ENCODE peak calls at places on chromosomes 6 and 20, in seven cellular contexts. One of them, this sample, is unnamed.

GRCh38 chr6:1599469-1599868 is 10.2 kb upstream of the FOXC1 start:
- DNase-seq in GM03348: no peak
- DNase-seq in KBM-7: no peak
- DNase-seq in stimulated activated CD8-positive, alpha-beta memory T cell treated with anti-CD3 and anti-CD28 coated beads, Interleukin-15, amount 100 ng/mL, for 48 hours: no peak
- DNase-seq in GM12891: no peak
- DNase-seq in OCI-M1: no peak
- DNase-seq in transverse colon: no peak
- DNase-seq in this sample: no peak

GRCh38 chr6:75167426-75167825 is 38.4 kb downstream of the COL12A1 start:
- DNase-seq in GM03348: no peak
- DNase-seq in OCI-M1: no peak
- DNase-seq in KBM-7: no peak
- DNase-seq in stimulated activated CD8-positive, alpha-beta memory T cell treated with anti-CD3 and anti-CD28 coated beads, Interleukin-15, amount 100 ng/mL, for 48 hours: no peak
- DNase-seq in transverse colon: no peak
- DNase-seq in GM12891: no peak
- DNase-seq in this sample: no peak

GRCh38 chr6:142828030-142828429 is 116.9 kb downstream of the HIVEP2 start:
- DNase-seq in OCI-M1: no peak
- DNase-seq in KBM-7: no peak
- DNase-seq in GM12891: no peak
- DNase-seq in stimulated activated CD8-positive, alpha-beta memory T cell treated with anti-CD3 and anti-CD28 coated beads, Interleukin-15, amount 100 ng/mL, for 48 hours: no peak
- DNase-seq in transverse colon: no peak
- DNase-seq in GM03348: no peak
- DNase-seq in this sample: no peak

GRCh38 chr20:13839421-13840092 is 54.7 kb downstream of the NDUFAF5 start:
- DNase-seq in KBM-7: no peak
- DNase-seq in stimulated activated CD8-positive, alpha-beta memory T cell treated with anti-CD3 and anti-CD28 coated beads, Interleukin-15, amount 100 ng/mL, for 48 hours: no peak
- DNase-seq in OCI-M1: no peak
- DNase-seq in GM03348: peak
- DNase-seq in transverse colon: no peak
- DNase-seq in GM12891: no peak
- DNase-seq in this sample: no peak

GRCh38 chr20:34240698-34241615 is at the start of gene ASIP:
- DNase-seq in KBM-7: peak
- DNase-seq in GM03348: no peak
- DNase-seq in GM12891: no peak
- DNase-seq in stimulated activated CD8-positive, alpha-beta memory T cell treated with anti-CD3 and anti-CD28 coated beads, Interleukin-15, amount 100 ng/mL, for 48 hours: no peak
- DNase-seq in transverse colon: no peak
- DNase-seq in OCI-M1: no peak
- DNase-seq in this sample: no peak

GRCh38 chr6:16819752-16820151 is 58.5 kb upstream of the ATXN1 start:
- DNase-seq in KBM-7: no peak
- DNase-seq in GM03348: no peak
- DNase-seq in GM12891: no peak
- DNase-seq in transverse colon: no peak
- DNase-seq in stimulated activated CD8-positive, alpha-beta memory T cell treated with anti-CD3 and anti-CD28 coated beads, Interleukin-15, amount 100 ng/mL, for 48 hours: no peak
- DNase-seq in OCI-M1: peak
- DNase-seq in this sample: no peak

GRCh38 chr6:24052632-24053031 is 73.4 kb upstream of the NRSN1 start:
- DNase-seq in GM12891: no peak
- DNase-seq in KBM-7: no peak
- DNase-seq in stimulated activated CD8-positive, alpha-beta memory T cell treated with anti-CD3 and anti-CD28 coated beads, Interleukin-15, amount 100 ng/mL, for 48 hours: no peak
- DNase-seq in OCI-M1: no peak
- DNase-seq in GM03348: no peak
- DNase-seq in transverse colon: no peak
- DNase-seq in this sample: no peak

GRCh38 chr20:58794510-58795180 is 56.1 kb downstream of the GNAS-AS1 start:
- DNase-seq in GM03348: no peak
- DNase-seq in KBM-7: no peak
- DNase-seq in OCI-M1: no peak
- DNase-seq in stimulated activated CD8-positive, alpha-beta memory T cell treated with anti-CD3 and anti-CD28 coated beads, Interleukin-15, amount 100 ng/mL, for 48 hours: no peak
- DNase-seq in GM12891: no peak
- DNase-seq in transverse colon: no peak
- DNase-seq in this sample: no peak

GRCh38 chr20:8808180-8808535 is 260.7 kb upstream of the PLCB4 start:
- DNase-seq in KBM-7: no peak
- DNase-seq in stimulated activated CD8-positive, alpha-beta memory T cell treated with anti-CD3 and anti-CD28 coated beads, Interleukin-15, amount 100 ng/mL, for 48 hours: no peak
- DNase-seq in transverse colon: no peak
- DNase-seq in GM03348: no peak
- DNase-seq in GM12891: no peak
- DNase-seq in OCI-M1: peak
- DNase-seq in this sample: no peak